ENCODE peak calls at places on chromosomes 2 and 18, in five cellular contexts. Z, X, C, K and T are unnamed samples.

GRCh38 chr2:11753452-11753885 is 7.0 kb downstream of the LPIN1 start:
- DNase-seq in X (peak; percentile 61), K (no peak), Z (no peak), C (peak; percentile 81), T (no peak)

GRCh38 chr2:43018179-43019024 is 208.0 kb downstream of the ZFP36L2 start:
- DNase-seq in C (peak; percentile 72), Z (peak; percentile 93), K (peak; percentile 37), X (peak; percentile 80), T (peak; percentile 90)

GRCh38 chr2:44715671-44716077 is 225.8 kb upstream of the SIX3 start:
- DNase-seq in Z (no peak), K (peak; percentile 68), C (no peak), X (no peak), T (no peak)

GRCh38 chr2:115400940-115401339 is 958.5 kb downstream of the DPP10 start:
- DNase-seq in Z (no peak), K (no peak), C (no peak), X (no peak), T (no peak)

GRCh38 chr18:46688853-46689525 is 32.0 kb upstream of the LOXHD1 start:
- DNase-seq in Z (no peak), K (no peak), X (no peak), C (no peak), T (no peak)

GRCh38 chr2:29033172-29033571 is 41.2 kb downstream of the PCARE start:
- DNase-seq in K (peak; percentile 78), X (no peak), Z (no peak), C (no peak), T (no peak)

GRCh38 chr18:48542513-48543181 is 3.8 kb downstream of the CTIF start:
- DNase-seq in C (no peak), X (no peak), K (peak; percentile 86), Z (no peak), T (no peak)

GRCh38 chr2:80014637-80015036 is 289.9 kb downstream of the LRRTM1 start:
- DNase-seq in C (no peak), X (no peak), Z (no peak), K (no peak), T (no peak)

GRCh38 chr2:604385-604784 is 72.8 kb downstream of the TMEM18 start:
- DNase-seq in K (peak; percentile 38), X (no peak), Z (no peak), C (no peak), T (no peak)

GRCh38 chr2:65687614-65688013 is 255.2 kb upstream of the SPRED2 start:
- DNase-seq in X (no peak), C (no peak), K (no peak), Z (no peak), T (no peak)

GRCh38 chr2:71943238-71944182 is 204.2 kb downstream of the CYP26B1 start:
- DNase-seq in X (no peak), K (no peak), Z (no peak), C (no peak), T (no peak)

GRCh38 chr2:36352024-36352398 is 3.6 kb upstream of the CRIM1 start:
- DNase-seq in C (no peak), X (no peak), K (peak; percentile 66), Z (no peak), T (no peak)

DNA sequence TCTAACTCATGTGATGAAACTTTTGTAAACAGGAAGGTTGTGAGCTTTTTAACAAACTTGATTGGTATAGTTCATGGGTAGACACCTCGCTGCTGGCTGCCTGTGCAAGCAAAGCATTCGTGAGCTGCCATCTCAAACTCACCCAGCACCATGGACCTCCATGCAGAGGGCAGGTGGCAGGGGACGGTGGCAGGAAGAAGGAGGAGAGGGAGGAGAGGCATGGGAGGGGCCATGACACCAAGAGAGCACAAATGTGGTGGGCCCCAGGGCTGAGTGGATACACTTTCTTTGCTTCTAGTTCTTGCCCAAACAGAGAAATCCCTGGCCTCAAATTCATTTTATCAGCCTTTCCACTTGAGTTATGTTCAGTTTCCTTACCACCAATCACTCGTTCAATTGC is 29.1 kb downstream of the AFG3L2 start:
- DNase-seq in X (no peak), K (no peak), Z (no peak), C (no peak), T (no peak)
- H3K27ac ChIP-seq in X (no peak overlapping the region), K (no peak overlapping the region), Z (no peak overlapping the region), C (no peak overlapping the region), T (no peak overlapping the region)

DNA sequence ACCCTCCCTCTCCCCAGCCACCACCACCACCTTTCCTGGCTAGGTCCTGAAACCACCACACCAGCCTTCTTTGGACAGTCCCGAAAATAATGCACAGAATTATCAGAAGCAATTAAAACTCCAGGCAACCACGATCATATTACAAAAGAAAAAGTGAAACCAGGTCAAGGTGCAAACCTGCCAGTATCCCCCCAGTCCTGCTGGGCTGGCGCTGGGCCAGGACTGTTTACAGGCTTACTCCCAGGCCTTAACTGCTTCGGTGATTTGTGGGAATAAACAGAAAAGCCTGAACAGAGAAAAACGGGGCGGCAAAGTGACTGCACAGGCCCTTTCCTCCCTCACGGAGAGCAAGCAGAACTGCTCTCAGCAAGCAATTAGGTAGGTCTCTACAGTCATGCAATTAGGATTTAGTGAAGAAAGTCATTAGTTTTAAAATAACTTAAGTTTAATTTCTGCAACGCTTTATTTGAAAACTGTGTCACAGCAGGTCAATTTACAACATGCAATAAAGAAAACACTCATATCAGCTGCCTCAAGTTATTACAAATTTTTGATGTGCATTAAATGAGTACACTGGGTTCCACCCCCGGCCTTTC is 1.3 kb downstream of the HDAC4 start:
- DNase-seq in C (peak; percentile 37), Z (no peak), X (no peak), K (peak; percentile 57), T (peak; percentile 37)
- H3K27ac ChIP-seq in C (peak overlapping the region; percentile 38), Z (no peak overlapping the region), X (no peak overlapping the region), K (peak overlapping the region; percentile 63), T (no peak overlapping the region)

DNA sequence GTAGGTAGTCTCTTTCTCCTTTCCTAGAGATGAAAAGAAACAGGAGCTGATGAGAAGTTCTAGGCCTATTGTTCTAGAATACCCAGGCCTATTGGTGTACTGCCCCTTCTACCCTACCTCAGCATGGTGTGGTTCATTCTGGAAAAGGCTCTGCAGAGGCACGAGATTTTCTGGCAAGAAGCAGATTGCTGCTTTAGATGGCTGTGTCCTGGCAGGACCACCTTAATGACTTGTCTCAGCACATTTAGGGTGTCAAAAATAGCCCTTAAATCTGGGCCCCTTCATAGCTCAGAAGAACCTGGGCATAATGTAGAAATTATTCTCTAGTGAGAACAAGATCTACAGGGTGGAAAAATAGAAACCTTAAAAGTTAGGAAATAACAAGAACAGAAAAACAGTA is 87.9 kb downstream of the BCL2L11 start:
- DNase-seq in C (no peak), Z (no peak), K (no peak), X (no peak), T (no peak)
- H3K27ac ChIP-seq in C (no peak overlapping the region), Z (no peak overlapping the region), K (no peak overlapping the region), X (no peak overlapping the region), T (no peak overlapping the region)

GRCh38 chr2:104769096-104769495 is 84.8 kb upstream of the POU3F3 start:
- DNase-seq in K (no peak), Z (no peak), C (no peak), X (no peak), T (no peak)

GRCh38 chr2:104768694-104769093 is 85.2 kb upstream of the POU3F3 start:
- DNase-seq in C (no peak), Z (no peak), K (no peak), X (no peak), T (no peak)

DNA sequence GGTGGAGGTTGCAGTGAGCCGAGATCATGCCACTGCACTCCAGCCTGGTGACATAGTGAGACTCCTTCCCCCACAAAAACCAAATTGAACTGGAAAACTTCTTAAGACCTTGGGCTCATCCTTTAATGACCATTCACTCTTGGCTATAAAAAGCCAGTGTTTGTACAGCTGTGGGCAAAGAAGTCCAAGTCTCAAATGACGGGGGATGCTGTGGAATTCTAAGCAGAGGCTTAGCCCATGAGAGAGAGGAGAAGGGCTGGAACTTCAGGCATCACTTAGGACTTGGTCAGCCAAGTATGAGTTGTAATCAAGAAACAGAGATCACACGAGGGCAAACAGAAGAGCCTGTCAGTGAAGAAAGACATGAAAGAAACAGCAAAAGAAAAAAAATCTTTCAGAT is 79.3 kb upstream of the POU3F3 start:
- DNase-seq in Z (no peak), K (no peak), C (no peak), X (no peak), T (no peak)
- H3K27ac ChIP-seq in Z (no peak overlapping the region), K (no peak overlapping the region), C (no peak overlapping the region), X (no peak overlapping the region), T (no peak overlapping the region)